ENCODE peak calls at places on chromosomes 7 and 10, in four cellular contexts. D is BJ, Z is transverse colon, J is testis. G is an unnamed sample.

GRCh38 chr10:114045071-114045737 is 1.5 kb downstream of the ADRB1 start:
- DNase-seq in D (no peak), Z (peak), J (peak), G (no peak)

GRCh38 chr7:24874791-24875190 is 105.2 kb downstream of the OSBPL3 start:
- DNase-seq in D (no peak), Z (no peak), J (no peak), G (no peak)

GRCh38 chr10:60963441-60964256 is 19.7 kb upstream of the RHOBTB1 start:
- DNase-seq in D (no peak), Z (no peak), J (no peak), G (no peak)

GRCh38 chr10:103281753-103282152 is 4.8 kb downstream of the INA start:
- DNase-seq in D (no peak), Z (no peak), J (peak), G (no peak)

GRCh38 chr7:118478931-118479330 is 254.4 kb downstream of the ANKRD7 start:
- DNase-seq in D (no peak), Z (no peak), J (no peak), G (no peak)

GRCh38 chr7:50679218-50680007 is 103.3 kb downstream of the GRB10 start:
- DNase-seq in D (no peak), Z (no peak), J (no peak), G (no peak)

GRCh38 chr10:43045631-43046287 is 31.1 kb upstream of the RET start:
- DNase-seq in D (no peak), Z (peak), J (no peak), G (no peak)

GRCh38 chr10:71435571-71436267 is 39.0 kb downstream of the CDH23 start:
- DNase-seq in D (no peak), Z (peak), J (no peak), G (no peak)

GRCh38 chr7:142496545-142496991 is 238.7 kb upstream of the PRSS58 start:
- DNase-seq in D (no peak), Z (peak), J (no peak), G (no peak)

GRCh38 chr10:72803119-72803505 is 90.4 kb upstream of the OIT3 start:
- DNase-seq in D (no peak), Z (no peak), J (no peak), G (no peak)

GRCh38 chr7:51188987-51189386 is 127.6 kb downstream of the COBL start:
- DNase-seq in D (no peak), Z (no peak), J (no peak), G (no peak)

GRCh38 chr7:20165146-20165510 is 52.1 kb downstream of the MACC1 start:
- DNase-seq in D (no peak), Z (no peak), J (no peak), G (no peak)

GRCh38 chr7:44189286-44189992 is at the start of gene GCK:
- DNase-seq in D (no peak), Z (no peak), J (peak), G (no peak)

GRCh38 chr10:44316187-44316921 is 68.5 kb downstream of the CXCL12 start:
- DNase-seq in D (no peak), Z (no peak), J (peak), G (no peak)

GRCh38 chr7:2613113-2613925 is 18.5 kb upstream of the TTYH3 start:
- DNase-seq in D (no peak), Z (no peak), J (no peak), G (no peak)

GRCh38 chr10:32983333-32983909 is 25.4 kb upstream of the ITGB1 start:
- DNase-seq in D (peak), Z (no peak), J (no peak), G (peak)

GRCh38 chr7:106451171-106451570 is 166.4 kb upstream of the NAMPT start:
- DNase-seq in D (no peak), Z (no peak), J (no peak), G (no peak)

GRCh38 chr7:23012797-23013714 is 874 bp downstream of the HYCC1 start:
- DNase-seq in D (no peak), Z (peak), J (peak), G (no peak)

DNA sequence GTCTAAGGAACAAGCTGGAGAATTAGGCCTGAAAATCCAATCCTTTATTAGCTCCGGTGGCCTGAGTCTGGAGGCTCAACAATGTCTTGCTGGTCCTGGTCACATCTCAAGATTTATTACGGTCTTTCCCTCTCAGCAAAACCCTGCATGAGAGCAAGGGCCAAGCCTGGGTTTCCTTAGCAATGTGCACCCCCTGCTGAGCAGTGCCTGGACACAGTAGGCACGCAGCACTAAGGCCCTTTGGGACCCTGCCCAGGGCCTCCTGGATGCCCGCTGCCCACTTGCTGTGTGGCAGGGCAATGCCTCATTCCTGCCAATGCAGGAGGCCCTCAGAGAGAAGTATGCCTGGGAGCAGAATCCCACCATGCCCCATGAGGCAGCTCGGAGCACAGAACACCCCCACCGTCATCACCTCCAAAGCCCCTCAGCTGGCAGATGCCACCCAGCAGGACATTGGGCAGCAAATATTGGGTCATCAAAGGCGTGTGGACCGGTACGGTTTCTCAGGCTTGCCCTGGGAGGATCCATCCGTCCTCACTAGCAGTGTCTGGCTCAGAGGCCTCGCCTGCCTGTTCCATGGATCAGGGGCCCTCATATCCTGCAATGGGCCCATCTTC is 156.4 kb downstream of the OAT start:
- DNase-seq in D (no peak), Z (no peak), J (no peak), G (no peak)
- TF ChIP-seq CTCF in D (no peak), Z (no peak), J (no peak), G (no peak)

GRCh38 chr7:28112467-28112866 is 68.1 kb downstream of the JAZF1 start:
- DNase-seq in D (no peak), Z (no peak), J (no peak), G (no peak)
- H3K4me3 ChIP-seq in D (no peak), Z (no peak), J (no peak), G (no peak)

GRCh38 chr10:28585076-28585475 is 52.2 kb downstream of the WAC start:
- DNase-seq in D (no peak), Z (no peak), J (no peak), G (no peak)

GRCh38 chr10:28587970-28588290 is 55.0 kb downstream of the WAC start:
- DNase-seq in D (no peak), Z (no peak), J (no peak), G (no peak)

GRCh38 chr10:28581916-28582315 is 49.0 kb downstream of the WAC start:
- DNase-seq in D (no peak), Z (no peak), J (no peak), G (no peak)

GRCh38 chr10:28586176-28586575 is 53.3 kb downstream of the WAC start:
- DNase-seq in D (no peak), Z (no peak), J (no peak), G (no peak)

GRCh38 chr10:28587270-28587969 is 54.5 kb downstream of the WAC start:
- DNase-seq in D (no peak), Z (no peak), J (no peak), G (no peak)
- TF ChIP-seq CTCF in D (no peak), Z (no peak), J (no peak), G (no peak)

DNA sequence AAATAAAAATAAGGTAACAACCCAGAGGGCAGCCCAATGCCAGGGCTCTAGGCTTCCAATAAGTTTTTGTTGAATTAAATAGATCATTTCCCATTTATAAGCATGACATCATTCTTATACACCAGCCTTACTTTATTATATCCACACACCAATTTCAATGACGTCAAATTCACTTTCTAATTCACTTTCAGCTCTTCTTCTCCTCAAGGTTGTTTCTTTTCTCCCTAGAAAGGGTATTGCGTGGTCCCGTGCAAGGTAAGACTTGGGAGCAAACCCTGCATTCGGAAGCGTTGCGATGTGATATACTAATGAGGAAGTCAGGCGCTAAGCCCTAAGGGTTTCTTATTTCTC is 1.1 kb upstream of the DKK1 start:
- DNase-seq in D (no peak), Z (no peak), J (no peak), G (no peak)
- H3K4me3 ChIP-seq in D (peak), Z (peak), J (no peak), G (peak)

GRCh38 chr7:85469446-85469970 is 282.7 kb upstream of the SEMA3D start:
- DNase-seq in D (peak), Z (no peak), J (no peak), G (peak)

GRCh38 chr7:85464042-85464651 is 277.3 kb upstream of the SEMA3D start:
- DNase-seq in D (no peak), Z (no peak), J (no peak), G (no peak)
- TF ChIP-seq CTCF in D (no peak), Z (no peak), J (peak), G (no peak)

DNA sequence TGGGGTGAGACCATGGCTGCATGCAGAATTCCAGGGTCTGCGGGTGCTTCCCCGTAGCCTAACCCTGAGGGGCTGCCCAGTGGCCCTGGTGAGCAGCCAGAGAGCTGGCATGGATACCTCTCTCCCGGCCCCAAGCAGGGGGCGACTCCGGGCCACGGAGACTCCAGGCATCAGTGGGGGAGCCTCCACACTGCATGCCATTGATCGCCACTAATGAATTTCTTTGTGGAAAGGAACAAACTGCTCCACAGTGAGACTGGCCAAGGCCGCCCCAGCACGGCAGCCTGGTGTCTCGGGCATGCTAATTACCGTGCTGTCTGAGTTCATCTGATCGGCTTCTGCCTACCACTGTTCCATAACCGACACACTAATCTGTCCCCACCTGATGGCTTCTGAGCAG is 184.4 kb downstream of the GRID1 start:
- DNase-seq in D (no peak), Z (no peak), J (no peak), G (no peak)
- H3K4me3 ChIP-seq in D (no peak), Z (no peak), J (no peak), G (no peak)

GRCh38 chr10:118310822-118311221 is 31.3 kb downstream of the FAM204A start:
- DNase-seq in D (peak), Z (no peak), J (no peak), G (no peak)

GRCh38 chr10:118307768-118308347 is 34.3 kb downstream of the FAM204A start:
- DNase-seq in D (no peak), Z (no peak), J (no peak), G (no peak)

GRCh38 chr10:118309911-118310310 is 32.2 kb downstream of the FAM204A start:
- DNase-seq in D (no peak), Z (no peak), J (no peak), G (no peak)

GRCh38 chr10:118307237-118307636 is 34.9 kb downstream of the FAM204A start:
- DNase-seq in D (no peak), Z (no peak), J (no peak), G (no peak)

DNA sequence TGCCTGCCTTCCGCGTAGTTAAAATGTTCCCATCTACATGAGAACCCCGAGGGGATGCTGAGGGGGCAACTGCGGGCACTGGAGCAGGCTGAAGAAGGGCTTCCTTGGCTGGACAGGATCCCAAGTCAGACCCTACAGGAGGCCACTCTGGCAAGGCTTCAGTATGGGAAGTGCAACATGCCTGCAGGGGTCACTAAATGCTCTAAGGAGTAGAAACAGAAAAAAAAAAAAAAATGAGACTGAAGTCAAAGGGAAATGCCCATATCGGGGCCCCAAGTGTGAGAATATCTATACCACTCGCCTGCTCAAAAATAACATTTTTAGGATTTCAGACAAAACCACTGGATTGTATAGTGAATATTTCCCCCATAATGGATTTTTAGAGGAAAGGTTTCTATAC is 33.5 kb downstream of the FAM204A start:
- DNase-seq in D (no peak), Z (no peak), J (no peak), G (no peak)
- TF ChIP-seq CTCF in D (no peak), Z (no peak), J (no peak), G (no peak)

DNA sequence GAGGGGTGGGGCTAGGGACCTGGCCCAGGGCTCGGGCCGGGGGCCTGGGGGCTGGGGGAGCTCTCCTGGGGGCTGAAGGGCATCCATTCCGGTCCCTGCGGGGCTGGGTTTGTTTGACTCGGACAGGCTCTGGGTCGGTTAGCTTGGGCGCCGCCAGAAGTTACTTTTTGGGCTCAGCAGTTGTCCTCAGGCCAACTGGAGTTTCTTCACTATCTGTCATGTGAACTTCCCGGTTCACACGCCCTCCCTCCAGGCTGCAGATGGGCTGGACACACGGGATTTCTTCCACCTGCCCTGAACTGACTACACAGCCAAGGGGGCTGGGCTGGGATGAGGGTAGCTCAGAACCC is 3.8 kb downstream of the SLC4A2 start:
- DNase-seq in D (no peak), Z (no peak), J (peak), G (no peak)
- H3K4me3 ChIP-seq in D (peak), Z (peak), J (no peak), G (no peak)

GRCh38 chr10:1962025-1962424 is 224.7 kb upstream of the ADARB2 start:
- DNase-seq in D (no peak), Z (no peak), J (no peak), G (no peak)
- TF ChIP-seq CTCF in D (no peak), Z (no peak), J (no peak), G (no peak)

G was measured in AG04449.